ENCODE peak calls at places on chromosome 11, in seven cellular contexts. T is A549; Y is GM23248; X is HFFc6; K is NAMALWA; L is activated effector memory CD4-positive, alpha-beta T cell treated with anti-CD3 and anti-CD28 coated beads, Interleukin-2, amount 50 U/mL, for 16 hours; M is prostate gland. H is an unnamed sample.
A peak's percentile ranks its signal among the peaks of the same experiment; 100 is the strongest.

GRCh38 chr11:86193297-86194095 is 51.1 kb upstream of the EED start:
- DNase-seq in T (peak; percentile 87), Y (peak; percentile 84), X (peak; percentile 70), K (peak; percentile 91), L (peak; percentile 82), M (peak; percentile 56), H (peak; percentile 54)

GRCh38 chr11:133714471-133715375 is 130.6 kb downstream of the SPATA19 start:
- DNase-seq in T (no peak), Y (no peak), X (no peak), K (no peak), L (peak; percentile 27), M (no peak), H (no peak)

GRCh38 chr11:64751136-64751535 is 7.2 kb upstream of the RASGRP2 start:
- DNase-seq in T (no peak), Y (no peak), X (no peak), K (no peak), L (no peak), M (no peak), H (no peak)

GRCh38 chr11:67582026-67582425 is 1.6 kb upstream of the GSTP1 start:
- DNase-seq in T (no peak), Y (no peak), X (no peak), K (no peak), L (no peak), M (no peak), H (no peak)

GRCh38 chr11:87589082-87589481 is 551.3 kb downstream of the TMEM135 start:
- DNase-seq in T (no peak), Y (no peak), X (no peak), K (no peak), L (no peak), M (no peak), H (no peak)

GRCh38 chr11:76217653-76218160 is 11.4 kb upstream of the WNT11 start:
- DNase-seq in T (no peak), Y (no peak), X (no peak), K (no peak), L (no peak), M (no peak), H (no peak)

GRCh38 chr11:94131363-94132115 is 2.9 kb downstream of the PANX1 start:
- DNase-seq in T (no peak), Y (peak; percentile 43), X (no peak), K (no peak), L (no peak), M (no peak), H (no peak)

GRCh38 chr11:128552783-128553661 is 34.3 kb downstream of the ETS1 start:
- DNase-seq in T (no peak), Y (peak; percentile 85), X (no peak), K (peak; percentile 99), L (peak; percentile 69), M (no peak), H (no peak)